ENCODE peak calls at places on chromosome 5, in nine cellular contexts. X is cardiac muscle cell; G is OCI-LY7; K is astrocyte of the cerebellum; S is hepatocyte; H is fibroblast of mammary gland; Y is mucosa of descending colon; M is adrenal gland; N is CD8-positive, alpha-beta T cell. T is an unnamed sample.

GRCh38 chr5:98872679-98873078 is 56.1 kb downstream of the CHD1 start:
- DNase-seq in X (peak), G (no peak), K (no peak), S (no peak), H (peak), Y (no peak), M (no peak), N (no peak), T (no peak)

GRCh38 chr5:166596043-166596442 is 1695.4 kb upstream of the WWC1 start:
- DNase-seq in X (no peak), G (no peak), K (no peak), S (no peak), H (no peak), Y (no peak), M (no peak), N (no peak), T (no peak)

GRCh38 chr5:120779674-120780073 is 315.6 kb downstream of the PRR16 start:
- DNase-seq in X (no peak), G (no peak), K (no peak), S (no peak), H (no peak), Y (no peak), M (no peak), N (no peak), T (no peak)

GRCh38 chr5:54844905-54845566 is 140.4 kb downstream of the ESM1 start:
- DNase-seq in X (peak), G (peak), K (peak), S (peak), H (peak), Y (no peak), M (no peak), N (no peak), T (peak)

GRCh38 chr5:150516011-150516410 is 8.1 kb downstream of the NDST1 start:
- DNase-seq in X (peak), G (no peak), K (no peak), S (peak), H (peak), Y (no peak), M (peak), N (no peak), T (no peak)

GRCh38 chr5:97026721-97027120 is 90.8 kb downstream of the LNPEP start:
- DNase-seq in X (no peak), G (no peak), K (no peak), S (no peak), H (no peak), Y (no peak), M (no peak), N (no peak), T (no peak)

GRCh38 chr5:45765561-45765960 is 69.4 kb upstream of the HCN1 start:
- DNase-seq in X (no peak), G (no peak), K (no peak), S (no peak), H (no peak), Y (no peak), M (no peak), N (no peak), T (no peak)

GRCh38 chr5:158783382-158783781 is 316.3 kb downstream of the EBF1 start:
- DNase-seq in X (no peak), G (no peak), K (no peak), S (no peak), H (no peak), Y (no peak), M (no peak), N (no peak), T (no peak)

GRCh38 chr5:110441035-110441434 is 285.4 kb downstream of the TMEM232 start:
- DNase-seq in X (peak), G (peak), K (peak), S (peak), H (peak), Y (no peak), M (no peak), N (no peak), T (peak)

GRCh38 chr5:65032250-65032649 is 263.5 kb downstream of the CWC27 start:
- DNase-seq in X (peak), G (no peak), K (peak), S (no peak), H (peak), Y (no peak), M (no peak), N (no peak), T (no peak)

GRCh38 chr5:172633403-172633970 is 7.6 kb upstream of the NEURL1B start:
- DNase-seq in X (no peak), G (no peak), K (no peak), S (no peak), H (no peak), Y (peak), M (no peak), N (no peak), T (no peak)

GRCh38 chr5:135240781-135241360 is 158.2 kb downstream of the MACROH2A1 start:
- DNase-seq in X (no peak), G (no peak), K (no peak), S (no peak), H (no peak), Y (no peak), M (peak), N (no peak), T (no peak)

GRCh38 chr5:1793301-1793740 is 6.3 kb downstream of the MRPL36 start:
- DNase-seq in X (peak), G (peak), K (no peak), S (no peak), H (peak), Y (no peak), M (no peak), N (no peak), T (no peak)

GRCh38 chr5:154857091-154857533 is 1.3 kb upstream of the CNOT8 start:
- DNase-seq in X (no peak), G (peak), K (no peak), S (no peak), H (no peak), Y (no peak), M (no peak), N (peak), T (no peak)

GRCh38 chr5:16143361-16144049 is 36.1 kb downstream of the MARCHF11 start:
- DNase-seq in X (no peak), G (no peak), K (no peak), S (no peak), H (no peak), Y (no peak), M (no peak), N (no peak), T (no peak)

GRCh38 chr5:125043781-125044391 is 297.4 kb upstream of the ZNF608 start:
- DNase-seq in X (peak), G (no peak), K (peak), S (peak), H (peak), Y (peak), M (peak), N (no peak), T (no peak)

GRCh38 chr5:124662261-124662781 is 84.1 kb downstream of the ZNF608 start:
- DNase-seq in X (no peak), G (peak), K (no peak), S (peak), H (no peak), Y (no peak), M (no peak), N (no peak), T (no peak)

GRCh38 chr5:80269991-80270438 is 14.2 kb upstream of the SERINC5 start:
- DNase-seq in X (no peak), G (peak), K (no peak), S (no peak), H (no peak), Y (no peak), M (no peak), N (no peak), T (no peak)

GRCh38 chr5:5318426-5319205 is 103.9 kb upstream of the ICE1 start:
- DNase-seq in X (no peak), G (no peak), K (peak), S (no peak), H (no peak), Y (no peak), M (no peak), N (no peak), T (no peak)

GRCh38 chr5:175202461-175203065 is 241.4 kb downstream of the DRD1 start:
- DNase-seq in X (no peak), G (no peak), K (peak), S (peak), H (peak), Y (no peak), M (peak), N (no peak), T (no peak)

GRCh38 chr5:138077064-138077696 is 6.7 kb upstream of the WNT8A start:
- DNase-seq in X (peak), G (peak), K (peak), S (peak), H (peak), Y (peak), M (peak), N (peak), T (peak)

GRCh38 chr5:77181596-77182304 is 28.7 kb upstream of the PDE8B start:
- DNase-seq in X (no peak), G (no peak), K (no peak), S (peak), H (no peak), Y (no peak), M (no peak), N (no peak), T (no peak)

GRCh38 chr5:107359033-107359915 is 311.5 kb downstream of the EFNA5 start:
- DNase-seq in X (peak), G (peak), K (peak), S (no peak), H (peak), Y (no peak), M (no peak), N (no peak), T (no peak)

GRCh38 chr5:35183243-35183955 is 46.9 kb downstream of the PRLR start:
- DNase-seq in X (peak), G (peak), K (peak), S (peak), H (peak), Y (peak), M (peak), N (no peak), T (peak)

GRCh38 chr5:891117-891836 is 1.3 kb downstream of the BRD9 start:
- DNase-seq in X (peak), G (no peak), K (no peak), S (no peak), H (peak), Y (no peak), M (no peak), N (no peak), T (peak)

GRCh38 chr5:56206126-56206525 is 27.0 kb downstream of the ANKRD55 start:
- DNase-seq in X (peak), G (no peak), K (no peak), S (no peak), H (peak), Y (no peak), M (no peak), N (no peak), T (no peak)

GRCh38 chr5:64229163-64229774 is 63.6 kb downstream of the RNF180 start:
- DNase-seq in X (peak), G (peak), K (peak), S (peak), H (peak), Y (no peak), M (no peak), N (no peak), T (peak)

GRCh38 chr5:55923177-55923872 is 71.4 kb downstream of the IL6ST start:
- DNase-seq in X (no peak), G (no peak), K (no peak), S (no peak), H (no peak), Y (no peak), M (no peak), N (no peak), T (no peak)

GRCh38 chr5:87354496-87354895 is 58.2 kb downstream of the CCNH start:
- DNase-seq in X (no peak), G (no peak), K (no peak), S (no peak), H (no peak), Y (no peak), M (no peak), N (no peak), T (no peak)

GRCh38 chr5:151222769-151223446 is 984 bp downstream of the CCDC69 start:
- DNase-seq in X (peak), G (peak), K (no peak), S (peak), H (no peak), Y (peak), M (peak), N (no peak), T (peak)

GRCh38 chr5:149471406-149472183 is 79.6 kb downstream of the CSNK1A1 start:
- DNase-seq in X (peak), G (no peak), K (no peak), S (peak), H (peak), Y (peak), M (no peak), N (no peak), T (no peak)

GRCh38 chr5:76402251-76402879 is 720 bp upstream of the IQGAP2 start:
- DNase-seq in X (no peak), G (peak), K (no peak), S (peak), H (no peak), Y (peak), M (peak), N (peak), T (peak)

GRCh38 chr5:57887851-57888621 is 405.4 kb upstream of the ACTBL2 start:
- DNase-seq in X (peak), G (peak), K (peak), S (peak), H (peak), Y (peak), M (peak), N (no peak), T (peak)

GRCh38 chr5:102715405-102715804 is 39.7 kb upstream of the PAM start:
- DNase-seq in X (peak), G (no peak), K (peak), S (no peak), H (peak), Y (no peak), M (no peak), N (no peak), T (no peak)

GRCh38 chr5:124668353-124669299 is 77.8 kb downstream of the ZNF608 start:
- DNase-seq in X (peak), G (no peak), K (no peak), S (no peak), H (no peak), Y (no peak), M (no peak), N (no peak), T (no peak)

GRCh38 chr5:80206282-80206681 is 49.6 kb downstream of the SERINC5 start:
- DNase-seq in X (peak), G (no peak), K (no peak), S (peak), H (peak), Y (no peak), M (no peak), N (no peak), T (no peak)

GRCh38 chr5:175025046-175025445 is 300.7 kb downstream of the MSX2 start:
- DNase-seq in X (no peak), G (no peak), K (peak), S (no peak), H (no peak), Y (no peak), M (no peak), N (no peak), T (no peak)

GRCh38 chr5:78361226-78361993 is 993 bp downstream of the SCAMP1 start:
- DNase-seq in X (peak), G (peak), K (peak), S (peak), H (peak), Y (peak), M (peak), N (no peak), T (no peak)
- TF ChIP-seq CTCF in X (peak), G (peak), K (peak), S (peak), H (peak), Y (no peak), M (peak), N (peak), T (no peak)

GRCh38 chr5:36692791-36693763 is 86.7 kb downstream of the SLC1A3 start:
- DNase-seq in X (peak), G (peak), K (peak), S (peak), H (peak), Y (peak), M (peak), N (no peak), T (peak)
- TF ChIP-seq CTCF in X (peak), G (peak), K (peak), S (peak), H (peak), Y (no peak), M (peak), N (no peak), T (peak)

DNA sequence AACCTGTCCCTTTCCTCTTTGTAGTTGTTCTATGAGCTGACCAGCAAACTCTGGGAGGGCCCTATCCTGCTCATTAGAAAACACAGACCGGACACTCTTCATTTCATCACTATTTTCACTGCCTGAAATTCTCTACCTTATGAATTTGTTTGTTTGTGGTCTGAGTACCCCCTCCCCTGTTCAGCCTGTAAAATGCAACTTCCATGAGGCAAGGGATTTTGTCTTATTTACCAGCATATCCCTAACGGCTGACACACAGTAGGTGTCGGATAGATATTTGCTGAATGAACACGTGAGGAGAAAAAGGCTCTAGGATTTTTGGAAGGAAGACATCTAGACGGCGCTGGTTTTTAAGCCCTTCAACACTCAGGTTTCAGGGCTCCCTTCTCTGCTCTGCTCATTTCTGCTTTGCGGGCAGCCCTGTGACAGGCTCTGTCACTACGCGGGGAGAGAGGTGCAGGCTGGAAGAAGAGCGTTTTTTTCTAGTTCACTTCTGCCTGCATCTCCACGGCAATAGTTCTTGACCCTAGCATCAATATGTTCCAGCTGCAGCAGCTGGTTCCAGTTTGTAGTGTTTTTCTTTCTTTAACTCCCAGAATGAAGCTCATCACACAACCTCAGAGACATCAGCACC is 41.0 kb downstream of the KCNMB1 start:
- DNase-seq in X (peak), G (no peak), K (no peak), S (no peak), H (peak), Y (no peak), M (no peak), N (no peak), T (no peak)
- TF ChIP-seq CTCF in X (peak), G (peak), K (no peak), S (peak), H (peak), Y (no peak), M (no peak), N (peak), T (no peak)

GRCh38 chr5:66440202-66440680 is 156.0 kb upstream of the MAST4 start:
- DNase-seq in X (peak), G (no peak), K (peak), S (peak), H (peak), Y (no peak), M (no peak), N (no peak), T (peak)

DNA sequence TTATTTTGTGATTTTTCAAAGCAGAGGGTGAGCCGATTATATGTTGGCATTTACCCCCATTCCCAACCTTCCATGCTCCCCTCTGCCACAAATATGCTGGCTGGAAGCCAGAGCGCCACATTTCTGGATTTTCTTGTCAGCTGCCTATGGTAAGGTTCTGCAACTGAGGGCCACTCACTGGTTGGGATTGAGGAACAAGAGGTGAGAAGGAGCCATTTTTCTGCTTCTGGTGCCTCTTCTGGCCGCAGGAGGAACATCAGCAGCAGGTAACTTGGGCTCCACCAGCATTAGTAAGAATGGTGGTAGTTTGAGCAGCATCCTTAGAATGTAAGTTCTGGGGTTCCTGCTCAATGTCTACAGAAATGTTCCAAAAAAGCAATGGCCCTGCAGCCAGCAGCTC is 159.5 kb upstream of the MAST4 start:
- DNase-seq in X (no peak), G (peak), K (no peak), S (peak), H (no peak), Y (no peak), M (no peak), N (no peak), T (no peak)
- TF ChIP-seq CTCF in X (peak), G (peak), K (peak), S (no peak), H (peak), Y (no peak), M (no peak), N (no peak), T (peak)

DNA sequence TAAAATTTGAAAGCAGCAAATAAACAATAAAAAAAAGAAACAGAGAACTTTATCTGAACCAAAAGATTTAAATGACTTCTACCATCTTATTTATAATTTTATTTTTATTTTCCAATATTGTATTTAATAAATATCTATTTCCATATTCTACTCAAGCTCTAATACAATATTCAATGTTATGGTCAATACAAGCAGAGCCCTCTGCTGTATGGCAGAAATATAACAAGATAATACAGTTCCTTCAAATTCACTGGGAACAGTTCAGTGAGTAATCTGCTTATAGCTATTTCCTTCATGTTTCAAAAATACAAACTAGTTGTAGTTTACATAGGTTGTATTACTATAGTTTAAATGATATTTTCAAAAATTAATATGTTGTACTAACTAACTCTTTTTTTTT is 332.7 kb downstream of the PRDM9 start:
- DNase-seq in X (no peak), G (no peak), K (no peak), S (no peak), H (no peak), Y (no peak), M (no peak), N (no peak), T (no peak)
- TF ChIP-seq CTCF in X (no peak), G (peak), K (no peak), S (peak), H (peak), Y (no peak), M (no peak), N (no peak), T (no peak)

DNA sequence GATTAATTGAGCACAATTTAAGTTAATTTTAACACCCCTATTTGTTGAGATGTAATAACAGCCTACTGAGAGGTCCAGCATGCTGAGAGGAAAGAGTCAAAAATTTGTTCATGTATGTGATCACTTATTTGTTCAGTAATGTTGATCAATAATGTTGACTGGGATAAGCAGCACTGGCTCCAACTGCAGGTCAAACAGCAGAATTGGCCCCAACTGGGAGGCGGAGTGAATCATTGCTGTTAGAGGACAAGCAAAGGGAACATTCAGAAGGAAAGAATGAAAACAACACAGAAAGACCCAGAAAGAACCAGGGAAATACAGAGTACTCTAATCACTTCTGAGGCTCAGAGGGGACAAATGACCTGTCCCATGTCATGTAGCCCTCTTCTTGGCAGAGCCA is 221.1 kb downstream of the COMMD10 start:
- DNase-seq in X (no peak), G (no peak), K (no peak), S (no peak), H (no peak), Y (no peak), M (no peak), N (no peak), T (no peak)
- TF ChIP-seq CTCF in X (no peak), G (no peak), K (no peak), S (no peak), H (no peak), Y (no peak), M (no peak), N (no peak), T (no peak)

GRCh38 chr5:177576169-177576568 is 15.8 kb upstream of the TMED9 start:
- DNase-seq in X (no peak), G (no peak), K (no peak), S (no peak), H (no peak), Y (no peak), M (no peak), N (no peak), T (no peak)
- TF ChIP-seq CTCF in X (no peak), G (peak), K (no peak), S (no peak), H (no peak), Y (no peak), M (no peak), N (no peak), T (no peak)

DNA sequence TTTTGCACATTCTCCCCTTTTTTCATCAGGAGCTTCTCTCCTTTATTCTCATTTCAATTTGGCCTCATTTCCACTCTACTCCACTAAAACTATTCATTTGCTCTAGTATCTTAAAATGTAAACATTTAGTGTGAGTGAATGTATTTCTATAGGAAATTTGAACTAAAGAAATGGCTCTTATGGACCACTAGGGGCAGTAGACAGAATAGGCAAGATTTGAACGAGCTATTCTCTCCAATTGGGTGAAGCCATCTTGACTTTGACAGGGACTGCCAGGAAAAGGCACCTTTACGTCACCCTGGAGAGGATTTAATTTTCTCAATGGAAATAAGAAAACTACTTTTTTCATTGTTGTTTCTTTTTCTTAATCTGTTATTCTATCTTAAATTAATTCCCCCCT is 666.3 kb downstream of the DNAH5 start:
- DNase-seq in X (no peak), G (peak), K (no peak), S (no peak), H (no peak), Y (no peak), M (no peak), N (no peak), T (no peak)
- TF ChIP-seq CTCF in X (no peak), G (peak), K (peak), S (peak), H (peak), Y (no peak), M (no peak), N (no peak), T (peak)

T was measured in GM10248.